ENCODE peak calls at places on chromosomes 6 and 20, in five cellular contexts. Y is choroid plexus epithelial cell; O is T-helper 1 cell; G is activated naive CD4-positive, alpha-beta T cell; B is SW 1271. N is an unnamed sample.

GRCh38 chr6:19911223-19911622 is 74.1 kb downstream of the ID4 start:
- DNase-seq in G (no peak), O (no peak), Y (no peak), B (no peak), N (no peak)

GRCh38 chr6:42933195-42933594 is 3.9 kb downstream of the CNPY3 start:
- DNase-seq in Y (no peak), B (no peak), G (no peak), O (no peak), N (no peak)

GRCh38 chr20:52180167-52180840 is 11.3 kb downstream of the ZFP64 start:
- DNase-seq in O (no peak), G (no peak), B (no peak), Y (no peak), N (no peak)

GRCh38 chr6:131400054-131400781 is 172.8 kb upstream of the ARG1 start:
- DNase-seq in B (no peak), Y (peak; percentile 93), O (no peak), G (no peak), N (peak; percentile 70)

GRCh38 chr20:56928007-56928406 is 298.9 kb downstream of the TFAP2C start:
- DNase-seq in B (no peak), O (no peak), G (no peak), Y (no peak), N (no peak)

GRCh38 chr6:107320126-107320525 is 139.2 kb downstream of the PDSS2 start:
- DNase-seq in O (no peak), G (no peak), B (no peak), Y (no peak), N (no peak)

GRCh38 chr6:55047433-55048044 is 126.8 kb upstream of the HCRTR2 start:
- DNase-seq in O (no peak), G (no peak), Y (no peak), B (no peak), N (no peak)

GRCh38 chr6:118967239-118967638 is 32.3 kb upstream of the MCM9 start:
- DNase-seq in O (no peak), Y (no peak), G (no peak), B (no peak), N (no peak)

GRCh38 chr20:38304845-38305447 is 990 bp downstream of the BPI start:
- DNase-seq in Y (peak; percentile 71), B (no peak), O (peak; percentile 8), G (no peak), N (no peak)

GRCh38 chr6:3001773-3002293 is 2.1 kb downstream of the NQO2 start:
- DNase-seq in B (peak; percentile 84), G (no peak), Y (peak; percentile 73), O (peak; percentile 80), N (peak; percentile 69)

GRCh38 chr20:53960586-53961386 is 109.6 kb downstream of the BCAS1 start:
- DNase-seq in Y (peak; percentile 19), B (no peak), G (no peak), O (no peak), N (no peak)

GRCh38 chr6:169371344-169372144 is 117.9 kb upstream of the THBS2 start:
- DNase-seq in Y (no peak), O (no peak), B (no peak), G (no peak), N (no peak)

GRCh38 chr6:11236351-11236750 is 3.9 kb upstream of the NEDD9 start:
- DNase-seq in Y (peak; percentile 53), O (peak; percentile 73), G (no peak), B (no peak), N (no peak)

GRCh38 chr6:101806241-101806640 is 412.7 kb downstream of the GRIK2 start:
- DNase-seq in B (peak; percentile 53), Y (peak; percentile 82), G (no peak), O (no peak), N (peak; percentile 61)

GRCh38 chr6:152112503-152113261 is 305.2 kb downstream of the ESR1 start:
- DNase-seq in O (no peak), G (no peak), Y (no peak), B (no peak), N (no peak)